ENCODE peak calls at places on chromosomes 11 and 22, in eight cellular contexts. A is coronary artery; L is AG04449; W is amygdala; N is caudate nucleus; C is stimulated activated CD8-positive, alpha-beta memory T cell treated with anti-CD3 and anti-CD28 coated beads, Interleukin-4, amount 100 ng/mL, for 24 hours; T is erythroblast; B is stimulated activated CD4-positive, alpha-beta T cell treated with anti-CD3 and anti-CD28 coated beads, TNF-alpha, amount 100 ng/mL, for 48 hours. I is an unnamed sample.

GRCh38 chr11:30131535-30131934 is 99.3 kb upstream of the FSHB start:
- DNase-seq in A (no peak), L (no peak), W (no peak), N (no peak), C (no peak), T (no peak), B (no peak), I (no peak)

GRCh38 chr11:283405-284080 is 5.3 kb downstream of the NLRP6 start:
- DNase-seq in A (no peak), L (no peak), W (no peak), N (no peak), C (no peak), T (no peak), B (no peak), I (no peak)

GRCh38 chr11:112241486-112241885 is 15.3 kb downstream of the PTS start:
- DNase-seq in A (no peak), L (peak), W (no peak), N (no peak), C (no peak), T (no peak), B (no peak), I (peak)

GRCh38 chr22:44063462-44064371 is 39.6 kb downstream of the PARVB start:
- DNase-seq in A (no peak), L (no peak), W (no peak), N (no peak), C (no peak), T (no peak), B (no peak), I (no peak)

GRCh38 chr11:75524576-75525432 is 937 bp downstream of the GDPD5 start:
- DNase-seq in A (no peak), L (no peak), W (no peak), N (peak), C (no peak), T (peak), B (no peak), I (no peak)

GRCh38 chr11:72807021-72807693 is 7.1 kb upstream of the ATG16L2 start:
- DNase-seq in A (no peak), L (no peak), W (no peak), N (no peak), C (no peak), T (no peak), B (no peak), I (no peak)

GRCh38 chr22:36702832-36703210 is 731 bp downstream of the CACNG2 start:
- DNase-seq in A (no peak), L (no peak), W (no peak), N (no peak), C (no peak), T (no peak), B (no peak), I (no peak)

GRCh38 chr22:19818264-19819208 is 36.1 kb downstream of the GNB1L start:
- DNase-seq in A (peak), L (no peak), W (no peak), N (no peak), C (no peak), T (no peak), B (no peak), I (no peak)

GRCh38 chr22:39178206-39179111 is 26.0 kb upstream of the CBX7 start:
- DNase-seq in A (no peak), L (no peak), W (no peak), N (no peak), C (no peak), T (no peak), B (no peak), I (no peak)

GRCh38 chr22:22999473-22999872 is 70.8 kb upstream of the GNAZ start:
- DNase-seq in A (no peak), L (no peak), W (no peak), N (no peak), C (no peak), T (no peak), B (no peak), I (no peak)

GRCh38 chr11:33690290-33691050 is 10.2 kb downstream of the C11orf91 start:
- DNase-seq in A (peak), L (peak), W (peak), N (peak), C (no peak), T (no peak), B (no peak), I (peak)

GRCh38 chr22:49968831-49969661 is 8.5 kb downstream of the PIM3 start:
- DNase-seq in A (peak), L (no peak), W (no peak), N (no peak), C (no peak), T (no peak), B (no peak), I (no peak)

GRCh38 chr11:67482736-67483497 is at the start of gene AIP:
- DNase-seq in A (peak), L (peak), W (peak), N (peak), C (peak), T (peak), B (peak), I (peak)

GRCh38 chr11:73916435-73916834 is 34.4 kb upstream of the DNAJB13 start:
- DNase-seq in A (no peak), L (no peak), W (no peak), N (no peak), C (no peak), T (no peak), B (no peak), I (no peak)

GRCh38 chr11:2590951-2591754 is 108.6 kb downstream of the KCNQ1OT1 start:
- DNase-seq in A (peak), L (no peak), W (no peak), N (peak), C (no peak), T (no peak), B (no peak), I (no peak)

GRCh38 chr22:28139993-28140392 is 220.9 kb upstream of the PITPNB start:
- DNase-seq in A (no peak), L (peak), W (no peak), N (no peak), C (no peak), T (no peak), B (no peak), I (peak)

GRCh38 chr11:26947904-26948639 is 45.8 kb upstream of the FIBIN start:
- DNase-seq in A (no peak), L (no peak), W (no peak), N (no peak), C (no peak), T (no peak), B (no peak), I (no peak)

GRCh38 chr11:46519351-46519750 is 74.5 kb downstream of the AMBRA1 start:
- DNase-seq in A (no peak), L (no peak), W (no peak), N (no peak), C (no peak), T (no peak), B (no peak), I (no peak)

GRCh38 chr11:120012245-120012644 is 125.7 kb downstream of the TRIM29 start:
- DNase-seq in A (no peak), L (no peak), W (no peak), N (no peak), C (no peak), T (no peak), B (no peak), I (no peak)

GRCh38 chr22:38613588-38613987 is 42.6 kb downstream of the FAM227A start:
- DNase-seq in A (no peak), L (no peak), W (no peak), N (no peak), C (no peak), T (no peak), B (no peak), I (no peak)